ENCODE peak calls at places on chromosome X, in four cellular contexts. One of them, this sample, is unnamed.

GRCh38 chrX:2547746-2548145 is 47.0 kb upstream of the DHRSX start:
- DNase-seq in stomach: no peak
- DNase-seq in sigmoid colon: no peak
- DNase-seq in K562: no peak
- DNase-seq in this sample: no peak

GRCh38 chrX:41903544-41903943 is 19.8 kb downstream of the CASK start:
- DNase-seq in sigmoid colon: no peak
- DNase-seq in stomach: no peak
- DNase-seq in K562: no peak
- DNase-seq in this sample: no peak

GRCh38 chrX:48890296-48890925 is 7.2 kb downstream of the TIMM17B start:
- DNase-seq in K562: no peak
- DNase-seq in stomach: no peak
- DNase-seq in sigmoid colon: no peak
- DNase-seq in this sample: no peak

GRCh38 chrX:319579-320125 is 1.1 kb upstream of the GTPBP6 start:
- DNase-seq in K562: no peak
- DNase-seq in stomach: no peak
- DNase-seq in sigmoid colon: no peak
- DNase-seq in this sample: peak

GRCh38 chrX:258291-259040 is 22.7 kb upstream of the PLCXD1 start:
- DNase-seq in sigmoid colon: peak
- DNase-seq in K562: no peak
- DNase-seq in stomach: no peak
- DNase-seq in this sample: no peak

GRCh38 chrX:2710041-2710471 is 19.0 kb downstream of the CD99 start:
- DNase-seq in stomach: no peak
- DNase-seq in K562: no peak
- DNase-seq in sigmoid colon: peak
- DNase-seq in this sample: no peak

GRCh38 chrX:137236837-137237236 is 203.0 kb upstream of the GPR101 start:
- DNase-seq in sigmoid colon: no peak
- DNase-seq in stomach: no peak
- DNase-seq in K562: no peak
- DNase-seq in this sample: no peak

GRCh38 chrX:44705817-44706551 is 137.8 kb upstream of the DUSP21 start:
- DNase-seq in stomach: no peak
- DNase-seq in K562: peak
- DNase-seq in sigmoid colon: no peak
- DNase-seq in this sample: no peak

GRCh38 chrX:117973175-117974075 is 143.2 kb downstream of the KLHL13 start:
- DNase-seq in sigmoid colon: no peak
- DNase-seq in K562: no peak
- DNase-seq in stomach: no peak
- DNase-seq in this sample: no peak

GRCh38 chrX:35696760-35697234 is 101.3 kb upstream of the MAGEB16 start:
- DNase-seq in stomach: no peak
- DNase-seq in K562: no peak
- DNase-seq in sigmoid colon: no peak
- DNase-seq in this sample: no peak

GRCh38 chrX:34146906-34147305 is 14.8 kb upstream of the FAM47A start:
- DNase-seq in stomach: no peak
- DNase-seq in K562: no peak
- DNase-seq in sigmoid colon: no peak
- DNase-seq in this sample: no peak

GRCh38 chrX:70026851-70027200 is 22.9 kb downstream of the AWAT2 start:
- DNase-seq in stomach: no peak
- DNase-seq in sigmoid colon: no peak
- DNase-seq in K562: no peak
- DNase-seq in this sample: no peak

GRCh38 chrX:1416327-1416784 is 24.4 kb upstream of the SLC25A6 start:
- DNase-seq in sigmoid colon: peak
- DNase-seq in stomach: no peak
- DNase-seq in K562: no peak
- DNase-seq in this sample: no peak

GRCh38 chrX:103730147-103730546 is 19.4 kb downstream of the TMEM31 start:
- DNase-seq in stomach: no peak
- DNase-seq in K562: no peak
- DNase-seq in sigmoid colon: no peak
- DNase-seq in this sample: no peak

GRCh38 chrX:24117288-24117687 is 32.2 kb upstream of the ZFX start:
- DNase-seq in sigmoid colon: peak
- DNase-seq in K562: no peak
- DNase-seq in stomach: no peak
- DNase-seq in this sample: no peak

GRCh38 chrX:1011632-1012283 is 200.7 kb downstream of the CRLF2 start:
- DNase-seq in sigmoid colon: no peak
- DNase-seq in K562: no peak
- DNase-seq in stomach: no peak
- DNase-seq in this sample: no peak

GRCh38 chrX:154457491-154458115 is 478 bp upstream of the PLXNA3 start:
- DNase-seq in stomach: peak
- DNase-seq in sigmoid colon: no peak
- DNase-seq in K562: peak
- DNase-seq in this sample: peak

GRCh38 chrX:50684871-50685270 is 129.1 kb downstream of the SHROOM4 start:
- DNase-seq in K562: no peak
- DNase-seq in sigmoid colon: no peak
- DNase-seq in stomach: no peak
- DNase-seq in this sample: no peak

GRCh38 chrX:71144651-71145050 is at the start of gene NLGN3:
- DNase-seq in stomach: no peak
- DNase-seq in sigmoid colon: no peak
- DNase-seq in K562: no peak
- DNase-seq in this sample: peak

GRCh38 chrX:12949927-12950656 is 24.8 kb upstream of the TMSB4X start:
- DNase-seq in K562: peak
- DNase-seq in stomach: peak
- DNase-seq in sigmoid colon: peak
- DNase-seq in this sample: no peak
- TF ChIP-seq EP300 in K562: no peak
- TF ChIP-seq EP300 in stomach: no peak
- TF ChIP-seq EP300 in sigmoid colon: no peak
- TF ChIP-seq EP300 in this sample: peak

GRCh38 chrX:19883878-19884277 is 3.5 kb downstream of the SH3KBP1 start:
- DNase-seq in K562: no peak
- DNase-seq in sigmoid colon: no peak
- DNase-seq in stomach: no peak
- DNase-seq in this sample: no peak

GRCh38 chrX:19888419-19888879 is 1.0 kb upstream of the SH3KBP1 start:
- DNase-seq in K562: peak
- DNase-seq in stomach: no peak
- DNase-seq in sigmoid colon: no peak
- DNase-seq in this sample: no peak

GRCh38 chrX:19886375-19886774 is 1.0 kb downstream of the SH3KBP1 start:
- DNase-seq in stomach: no peak
- DNase-seq in sigmoid colon: no peak
- DNase-seq in K562: no peak
- DNase-seq in this sample: no peak

GRCh38 chrX:19886888-19887531 is 390 bp downstream of the SH3KBP1 start:
- DNase-seq in K562: peak
- DNase-seq in stomach: peak
- DNase-seq in sigmoid colon: no peak
- DNase-seq in this sample: no peak

DNA sequence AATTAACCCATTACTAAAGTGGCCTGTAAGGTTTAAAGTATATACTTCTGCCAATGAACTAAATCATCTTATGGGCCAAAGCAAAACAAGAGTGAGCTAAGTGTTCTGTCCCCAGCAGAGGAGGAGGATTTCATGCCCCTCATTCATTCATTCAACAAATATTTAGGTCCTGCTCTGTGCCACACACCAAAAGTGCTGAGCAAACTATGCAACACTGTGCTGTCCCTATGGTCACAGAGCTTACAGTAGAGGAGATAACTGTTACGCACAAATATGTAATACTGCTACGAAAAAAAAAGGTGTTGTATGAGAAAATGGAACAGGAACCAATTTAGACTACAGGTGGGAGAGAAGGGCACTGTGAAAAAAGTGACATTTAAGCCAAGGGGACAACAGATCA is 1.7 kb downstream of the SH3KBP1 start:
- DNase-seq in stomach: no peak
- DNase-seq in sigmoid colon: no peak
- DNase-seq in K562: no peak
- DNase-seq in this sample: no peak
- H3K27ac ChIP-seq in stomach: peak
- H3K27ac ChIP-seq in sigmoid colon: no peak
- H3K27ac ChIP-seq in K562: no peak
- H3K27ac ChIP-seq in this sample: no peak

GRCh38 chrX:130984782-130985181 is 73.4 kb upstream of the ARHGAP36 start:
- DNase-seq in sigmoid colon: no peak
- DNase-seq in stomach: no peak
- DNase-seq in K562: no peak
- DNase-seq in this sample: no peak

GRCh38 chrX:130975947-130976346 is 72.9 kb upstream of the ENOX2 start:
- DNase-seq in sigmoid colon: no peak
- DNase-seq in K562: peak
- DNase-seq in stomach: no peak
- DNase-seq in this sample: no peak

DNA sequence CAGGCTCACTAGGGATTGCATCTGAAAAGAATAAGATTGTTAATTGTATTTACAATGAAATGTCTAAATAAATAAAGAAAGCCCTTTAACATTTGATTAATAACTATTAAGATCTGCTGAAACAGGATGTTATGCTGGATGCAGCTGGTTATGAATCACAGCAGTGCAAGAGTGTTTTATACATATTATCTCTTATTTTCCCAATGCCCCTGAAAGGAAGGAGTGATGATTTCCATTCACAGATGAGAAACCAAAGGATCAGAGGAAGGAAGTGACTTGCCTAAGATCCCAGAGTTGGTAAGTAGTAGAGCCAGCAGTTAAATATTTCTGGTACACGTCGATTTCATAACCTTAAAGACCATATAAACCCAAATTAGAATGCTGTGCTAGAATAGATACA is 76.3 kb upstream of the ARHGAP36 start:
- DNase-seq in stomach: no peak
- DNase-seq in K562: no peak
- DNase-seq in sigmoid colon: no peak
- DNase-seq in this sample: no peak
- TF ChIP-seq EP300 in stomach: no peak
- TF ChIP-seq EP300 in K562: no peak
- TF ChIP-seq EP300 in sigmoid colon: no peak
- TF ChIP-seq EP300 in this sample: no peak

GRCh38 chrX:43679778-43680177 is 23.7 kb downstream of the MAOA start:
- DNase-seq in sigmoid colon: no peak
- DNase-seq in stomach: no peak
- DNase-seq in K562: no peak
- DNase-seq in this sample: no peak
- H3K27ac ChIP-seq in sigmoid colon: peak
- H3K27ac ChIP-seq in stomach: peak
- H3K27ac ChIP-seq in K562: no peak
- H3K27ac ChIP-seq in this sample: no peak

GRCh38 chrX:40735318-40736169 is at the start of gene MED14:
- DNase-seq in stomach: peak
- DNase-seq in K562: peak
- DNase-seq in sigmoid colon: peak
- DNase-seq in this sample: peak
- TF ChIP-seq EP300 in stomach: no peak
- TF ChIP-seq EP300 in K562: no peak
- TF ChIP-seq EP300 in sigmoid colon: no peak
- TF ChIP-seq EP300 in this sample: no peak

GRCh38 chrX:86579777-86580176 is 431.5 kb downstream of the DACH2 start:
- DNase-seq in sigmoid colon: no peak
- DNase-seq in stomach: no peak
- DNase-seq in K562: no peak
- DNase-seq in this sample: no peak
- H3K27ac ChIP-seq in sigmoid colon: no peak
- H3K27ac ChIP-seq in stomach: no peak
- H3K27ac ChIP-seq in K562: no peak
- H3K27ac ChIP-seq in this sample: no peak

GRCh38 chrX:51889851-51890250 is 3.6 kb upstream of the MAGED1 start:
- DNase-seq in K562: no peak
- DNase-seq in sigmoid colon: no peak
- DNase-seq in stomach: no peak
- DNase-seq in this sample: no peak

GRCh38 chrX:51893931-51894696 is 691 bp downstream of the MAGED1 start:
- DNase-seq in K562: no peak
- DNase-seq in sigmoid colon: peak
- DNase-seq in stomach: no peak
- DNase-seq in this sample: no peak

GRCh38 chrX:51891245-51891644 is 2.2 kb upstream of the MAGED1 start:
- DNase-seq in sigmoid colon: no peak
- DNase-seq in stomach: no peak
- DNase-seq in K562: no peak
- DNase-seq in this sample: no peak

GRCh38 chrX:51892921-51893745 is at the start of gene MAGED1:
- DNase-seq in K562: no peak
- DNase-seq in stomach: peak
- DNase-seq in sigmoid colon: peak
- DNase-seq in this sample: peak

GRCh38 chrX:51891821-51892551 is 1.4 kb upstream of the MAGED1 start:
- DNase-seq in stomach: no peak
- DNase-seq in sigmoid colon: peak
- DNase-seq in K562: no peak
- DNase-seq in this sample: no peak
- TF ChIP-seq EP300 in stomach: no peak
- TF ChIP-seq EP300 in sigmoid colon: no peak
- TF ChIP-seq EP300 in K562: no peak
- TF ChIP-seq EP300 in this sample: no peak

GRCh38 chrX:40060356-40060845 is 37.4 kb downstream of the BCOR start:
- DNase-seq in stomach: no peak
- DNase-seq in sigmoid colon: no peak
- DNase-seq in K562: no peak
- DNase-seq in this sample: no peak
- H3K27ac ChIP-seq in stomach: no peak
- H3K27ac ChIP-seq in sigmoid colon: no peak
- H3K27ac ChIP-seq in K562: no peak
- H3K27ac ChIP-seq in this sample: no peak

This sample was measured in upper lobe of left lung.